ENCODE peak calls at places on chromosome 7, in six cellular contexts. Y is B cell, P is WERI-Rb-1, D is neural crest cell, M is fibroblast of mammary gland, L is MCF 10A. E is an unnamed sample.
A peak's percentile ranks its signal among the peaks of the same experiment; 100 is the strongest.

GRCh38 chr7:27071622-27072390 is 24.0 kb downstream of the HOXA1 start:
- DNase-seq in D (no peak), P (no peak), M (no peak), L (peak; percentile 26), Y (no peak), E (no peak)

GRCh38 chr7:29865526-29865925 is 59.2 kb downstream of the WIPF3 start:
- DNase-seq in Y (no peak), L (peak; percentile 94), P (no peak), D (no peak), M (peak; percentile 89), E (peak; percentile 79)

GRCh38 chr7:42614636-42615035 is 297.2 kb downstream of the C7orf25 start:
- DNase-seq in D (no peak), M (no peak), Y (no peak), P (no peak), L (no peak), E (peak; percentile 14)

GRCh38 chr7:3134715-3135114 is 91.0 kb upstream of the CARD11 start:
- DNase-seq in Y (no peak), D (no peak), M (peak; percentile 12), P (no peak), L (no peak), E (no peak)

GRCh38 chr7:1567082-1567771 is 2.6 kb downstream of the PSMG3 start:
- DNase-seq in M (peak; percentile 99), Y (no peak), D (no peak), L (peak; percentile 49), P (no peak), E (peak; percentile 82)

GRCh38 chr7:3105856-3106255 is 62.2 kb upstream of the CARD11 start:
- DNase-seq in D (no peak), L (no peak), M (no peak), P (no peak), Y (no peak), E (no peak)

GRCh38 chr7:104982308-104982755 is 31.7 kb upstream of the KMT2E start:
- DNase-seq in Y (no peak), P (no peak), D (no peak), M (peak; percentile 63), L (no peak), E (no peak)

GRCh38 chr7:155986497-155987160 is 174.4 kb upstream of the SHH start:
- DNase-seq in Y (no peak), D (no peak), M (no peak), L (no peak), P (no peak), E (no peak)

GRCh38 chr7:149716007-149716931 is 57.1 kb downstream of the ZNF467 start:
- DNase-seq in Y (no peak), D (no peak), P (no peak), M (no peak), L (peak; percentile 26), E (peak; percentile 35)

GRCh38 chr7:147765301-147765700 is 825.3 kb upstream of the C7orf33 start:
- DNase-seq in D (no peak), Y (no peak), L (no peak), P (no peak), M (no peak), E (no peak)
- TF ChIP-seq CTCF in D (no peak), Y (no peak), L (no peak), P (no peak), M (no peak), E (no peak)

DNA sequence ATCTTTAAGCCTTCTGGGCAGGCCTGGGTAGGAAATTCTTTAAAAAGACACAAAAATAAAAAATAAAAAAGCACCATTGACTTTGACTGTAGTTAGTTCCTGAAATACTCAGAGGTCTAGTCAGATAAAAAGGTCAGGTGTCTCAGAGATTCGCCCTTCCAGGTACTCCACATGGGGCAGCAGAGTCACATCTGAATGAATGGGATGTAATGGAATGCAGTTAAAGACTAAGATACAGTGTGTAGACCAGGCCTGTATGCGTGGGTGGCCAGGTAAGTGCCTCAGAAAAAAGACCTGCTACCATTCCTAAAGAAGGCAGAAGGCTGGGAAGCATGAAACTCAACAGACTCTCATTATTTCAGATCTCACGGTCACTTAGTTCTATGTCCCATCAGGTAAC is 68.6 kb upstream of the SEM1 start:
- DNase-seq in M (no peak), P (peak; percentile 26), L (peak; percentile 32), D (no peak), Y (no peak), E (no peak)
- TF ChIP-seq CTCF in M (no peak), P (peak; percentile 33), L (peak; percentile 20), D (no peak), Y (no peak), E (no peak)

GRCh38 chr7:90595801-90596683 is at the start of gene CDK14:
- DNase-seq in P (peak; percentile 84), M (peak; percentile 55), D (peak; percentile 77), L (peak; percentile 75), Y (peak; percentile 93), E (peak; percentile 67)
- TF ChIP-seq CTCF in P (peak; percentile 2), M (peak; percentile 27), D (peak; percentile 63), L (peak; percentile 50), Y (peak; percentile 71), E (peak; percentile 33)

GRCh38 chr7:116861717-116862116 is 670 bp upstream of the CAPZA2 start:
- DNase-seq in Y (no peak), M (no peak), P (no peak), L (no peak), D (no peak), E (no peak)

GRCh38 chr7:116864084-116864483 is 1.7 kb downstream of the CAPZA2 start:
- DNase-seq in L (no peak), D (no peak), P (no peak), Y (no peak), M (no peak), E (no peak)

GRCh38 chr7:116863168-116863670 is 832 bp downstream of the CAPZA2 start:
- DNase-seq in L (peak; percentile 31), D (no peak), M (peak; percentile 22), Y (no peak), P (peak; percentile 36), E (peak; percentile 18)

GRCh38 chr7:116859323-116859722 is 3.1 kb upstream of the CAPZA2 start:
- DNase-seq in M (peak; percentile 82), P (no peak), L (peak; percentile 67), D (no peak), Y (no peak), E (peak; percentile 85)

GRCh38 chr7:116862234-116863167 is at the start of gene CAPZA2:
- DNase-seq in P (peak; percentile 92), M (peak; percentile 80), D (peak; percentile 93), Y (peak; percentile 99), L (peak; percentile 90), E (peak; percentile 89)
- TF ChIP-seq CTCF in P (peak; percentile 22), M (no peak), D (peak; percentile 54), Y (peak; percentile 58), L (peak; percentile 27), E (peak; percentile 22)

DNA sequence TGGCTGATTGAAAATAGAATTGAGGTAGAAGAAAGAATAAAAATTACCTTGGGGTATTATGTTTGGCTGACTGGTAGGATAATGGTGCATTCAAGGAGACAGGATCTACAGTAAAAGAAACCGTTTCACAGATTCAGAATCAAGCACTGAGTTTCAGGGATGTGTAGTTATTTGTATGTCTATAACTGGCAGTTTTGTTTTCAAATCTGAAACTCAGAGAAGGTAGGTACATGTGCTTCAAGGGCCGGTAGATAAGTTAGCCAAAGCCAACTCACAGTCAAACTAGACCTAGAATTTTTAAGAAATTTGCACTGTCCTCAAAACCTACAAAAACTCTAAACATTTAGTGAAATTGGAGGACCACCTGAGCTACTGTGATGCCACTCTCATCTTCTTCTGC is 191.5 kb downstream of the FOXP2 start:
- DNase-seq in Y (no peak), D (no peak), P (no peak), M (no peak), L (no peak), E (no peak)
- TF ChIP-seq CTCF in Y (no peak), D (no peak), P (no peak), M (no peak), L (no peak), E (no peak)

DNA sequence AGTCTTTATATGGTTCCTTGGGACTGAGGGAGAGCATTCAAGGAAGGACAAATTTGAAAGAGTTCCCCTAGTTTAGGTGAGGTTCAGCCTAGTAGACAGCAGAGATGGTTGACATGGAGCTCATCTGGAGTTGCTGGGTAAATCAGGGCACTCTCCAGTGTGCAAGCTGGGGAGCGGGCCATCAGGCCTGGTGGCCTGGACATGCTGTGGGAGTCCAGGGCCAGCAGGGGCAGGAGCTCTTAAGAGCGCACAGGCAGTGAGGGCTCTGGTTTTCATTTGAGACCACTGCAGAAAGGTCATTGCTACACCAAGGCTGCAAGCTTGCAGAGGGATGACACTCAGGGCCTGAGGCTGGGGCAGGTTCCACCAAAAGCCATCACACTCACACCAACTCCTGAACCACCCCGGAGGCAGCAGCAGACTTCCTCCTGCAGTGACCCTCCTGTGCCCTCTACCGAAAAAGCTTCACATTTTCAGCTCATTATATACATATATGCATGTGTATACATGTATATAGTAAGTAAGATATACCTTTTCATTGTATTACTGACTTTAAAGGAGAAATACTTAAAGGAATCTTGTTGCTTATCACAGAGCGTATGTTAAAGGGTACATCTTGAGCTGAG is 39.5 kb downstream of the STEAP1B start:
- DNase-seq in L (no peak), D (no peak), P (no peak), M (no peak), Y (no peak), E (no peak)
- TF ChIP-seq CTCF in L (no peak), D (no peak), P (no peak), M (no peak), Y (no peak), E (no peak)

E was measured in AG10803.